ENCODE peak calls at places on chromosome 17, in ten cellular contexts. B is Panc1, K is K562, N is HCT116, G is stomach, S is breast epithelium, P is GM23338, C is endothelial cell of umbilical vein, D is SK-N-SH, L is sigmoid colon. F is an unnamed sample.
A peak's percentile ranks its signal among the peaks of the same experiment; 100 is the strongest.

GRCh38 chr17:49218941-49219913 is 8.7 kb downstream of the ABI3 start:
- DNase-seq in L (no peak), S (no peak), K (peak; percentile 26), D (peak; percentile 61), C (no peak), N (no peak), B (no peak), G (peak; percentile 30), P (peak; percentile 64), F (peak; percentile 92)

GRCh38 chr17:42405076-42405475 is 16.8 kb upstream of the STAT3 start:
- DNase-seq in G (no peak), N (no peak), S (no peak), K (no peak), B (no peak), D (no peak), L (no peak), C (no peak), P (no peak), F (no peak)

GRCh38 chr17:74415608-74416396 is 16.1 kb upstream of the GPRC5C start:
- DNase-seq in N (no peak), B (no peak), D (no peak), K (no peak), G (no peak), C (no peak), L (no peak), P (no peak), S (no peak), F (no peak)

GRCh38 chr17:30476726-30477082 is 504 bp upstream of the GOSR1 start:
- DNase-seq in P (peak; percentile 58), K (peak; percentile 60), S (no peak), B (no peak), N (no peak), L (no peak), D (no peak), G (no peak), C (no peak), F (no peak)

GRCh38 chr17:82836823-82837357 is 2.9 kb downstream of the ZNF750 start:
- DNase-seq in B (no peak), L (peak; percentile 48), N (no peak), P (peak; percentile 55), C (no peak), G (no peak), K (no peak), S (peak; percentile 42), D (no peak), F (peak; percentile 33)

GRCh38 chr17:35618628-35619027 is 31.5 kb downstream of the AP2B1 start:
- DNase-seq in C (no peak), K (no peak), S (no peak), G (no peak), L (no peak), P (no peak), N (no peak), B (no peak), D (no peak), F (no peak)

GRCh38 chr17:31596382-31597323 is 205.2 kb downstream of the RAB11FIP4 start:
- DNase-seq in L (peak; percentile 91), D (no peak), S (peak; percentile 58), C (peak; percentile 96), P (peak; percentile 32), K (no peak), G (no peak), B (peak; percentile 78), N (peak; percentile 77), F (peak; percentile 92)

GRCh38 chr17:22270381-22270780 is 578.1 kb downstream of the KCNJ18 start:
- DNase-seq in K (no peak), C (no peak), S (no peak), P (no peak), N (no peak), G (no peak), D (no peak), B (no peak), L (no peak), F (peak; percentile 38)

GRCh38 chr17:59093702-59094231 is 12.9 kb downstream of the TRIM37 start:
- DNase-seq in S (no peak), P (no peak), C (peak; percentile 93), N (no peak), L (peak; percentile 63), D (no peak), K (no peak), G (no peak), B (no peak), F (no peak)

GRCh38 chr17:80811181-80812105 is 180.2 kb upstream of the CHMP6 start:
- DNase-seq in C (no peak), N (no peak), P (no peak), D (no peak), K (no peak), B (no peak), G (no peak), L (peak; percentile 52), S (no peak), F (peak; percentile 38)

GRCh38 chr17:73696251-73696650 is 52.0 kb upstream of the SDK2 start:
- DNase-seq in N (no peak), S (no peak), L (no peak), P (no peak), B (no peak), G (no peak), D (no peak), C (no peak), K (no peak), F (no peak)

GRCh38 chr17:68391561-68392268 is 65.6 kb downstream of the WIPI1 start:
- DNase-seq in D (no peak), B (no peak), N (no peak), K (no peak), G (no peak), L (peak; percentile 69), C (no peak), S (no peak), P (no peak), F (no peak)

GRCh38 chr17:65488665-65489064 is 72.8 kb downstream of the AXIN2 start:
- DNase-seq in C (no peak), S (no peak), G (no peak), L (no peak), N (no peak), D (no peak), P (no peak), K (no peak), B (no peak), F (no peak)
- TF ChIP-seq POLR2AphosphoS5 in C (no peak), S (no peak), G (no peak), L (no peak), N (no peak), D (no peak), P (no peak), K (no peak), B (no peak), F (no peak)

GRCh38 chr17:75459590-75460267 is 3.3 kb downstream of the TMEM94 start:
- DNase-seq in D (no peak), S (peak; percentile 61), K (no peak), N (no peak), B (no peak), G (peak; percentile 36), L (no peak), P (no peak), C (no peak), F (no peak)

GRCh38 chr17:75459246-75459589 is 2.8 kb downstream of the TMEM94 start:
- DNase-seq in B (no peak), S (no peak), L (no peak), K (no peak), C (no peak), D (no peak), N (no peak), P (no peak), G (no peak), F (no peak)

GRCh38 chr17:75455896-75456416 is 479 bp upstream of the TMEM94 start:
- DNase-seq in B (no peak), C (no peak), D (peak; percentile 55), K (no peak), G (peak; percentile 28), P (no peak), L (no peak), N (no peak), S (no peak), F (no peak)

GRCh38 chr17:75456417-75457046 is at the start of gene TMEM94:
- DNase-seq in K (peak; percentile 98), P (peak; percentile 100), N (peak; percentile 98), S (peak; percentile 96), G (peak; percentile 96), D (peak; percentile 98), B (peak; percentile 84), C (peak; percentile 97), L (peak; percentile 99), F (peak; percentile 96)

DNA sequence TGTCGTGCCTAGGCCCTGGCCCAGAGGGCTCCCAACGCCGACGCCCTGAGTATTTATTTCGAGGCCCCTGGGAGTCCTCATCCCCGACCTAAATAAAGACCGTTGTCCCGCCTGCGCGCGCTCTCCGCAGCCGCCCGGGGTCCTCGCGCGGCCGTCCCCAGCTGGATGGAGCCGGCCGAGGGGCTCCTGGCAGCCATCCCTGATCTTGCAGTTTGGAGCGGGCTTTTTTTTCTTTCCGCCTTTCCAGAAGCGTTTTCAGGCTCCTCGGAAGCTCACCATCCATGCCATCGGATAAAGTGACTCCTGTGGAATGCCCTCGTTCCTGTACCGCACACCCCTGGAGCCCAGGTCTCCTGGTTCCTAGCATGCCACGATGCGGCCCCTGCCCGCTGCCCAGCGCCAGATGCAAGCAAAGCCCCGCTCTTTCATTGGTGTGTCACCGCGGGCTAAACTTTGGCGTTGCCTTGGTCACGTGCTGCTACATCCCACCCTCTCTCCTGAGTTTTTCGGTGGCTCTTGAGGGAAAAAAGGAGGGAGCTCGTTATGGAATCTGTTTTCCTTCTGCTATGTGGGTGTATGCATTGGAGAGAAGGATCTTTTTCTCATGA is 716 bp downstream of the TMEM94 start:
- DNase-seq in L (no peak), N (no peak), G (peak; percentile 27), P (peak; percentile 82), D (peak; percentile 86), K (peak; percentile 33), C (peak; percentile 55), B (no peak), S (no peak), F (peak; percentile 80)
- H3K4me1 ChIP-seq in L (peaks cover 28% of the 10 kb centered on the region), N (peaks cover 12% of the 10 kb centered on the region), G (peaks cover 49% of the 10 kb centered on the region), P (peaks cover 8% of the 10 kb centered on the region), D (peaks cover 15% of the 10 kb centered on the region), K (peaks cover 21% of the 10 kb centered on the region), C (peaks cover 13% of the 10 kb centered on the region), B (peaks cover 27% of the 10 kb centered on the region), S (no peaks in the 10 kb centered on the region), F (peaks cover 29% of the 10 kb centered on the region)

DNA sequence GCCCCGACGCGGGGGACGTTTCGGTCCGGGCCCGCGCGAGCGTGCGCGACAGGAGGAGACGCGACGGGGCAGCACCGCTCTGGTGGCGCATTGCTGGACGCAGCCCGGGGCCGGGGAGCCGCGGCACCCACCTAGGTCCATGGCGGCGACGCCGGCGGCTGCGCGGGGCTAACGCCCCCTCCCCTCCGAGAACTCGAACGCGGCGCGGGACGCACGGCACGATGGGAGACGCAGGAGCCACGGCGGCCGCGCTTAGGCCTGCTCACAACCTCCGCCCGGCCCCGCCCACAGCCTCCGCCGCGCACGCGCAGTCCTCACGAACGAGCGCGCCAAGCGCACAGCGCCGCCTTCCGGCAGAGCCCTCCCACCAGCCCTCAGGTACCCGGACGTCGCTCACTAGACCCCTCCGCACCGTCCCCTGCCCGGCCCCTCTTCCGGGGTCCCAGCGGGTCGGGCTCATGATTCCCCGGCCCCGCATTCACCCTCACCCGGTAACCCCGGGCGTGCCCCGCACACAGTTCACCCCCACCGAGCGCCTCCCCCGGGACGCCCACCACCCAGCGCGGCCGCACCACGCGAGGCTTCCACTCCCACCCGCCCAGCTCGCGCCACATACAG is at the start of gene GEMIN4:
- DNase-seq in G (peak; percentile 95), B (peak; percentile 68), L (peak; percentile 94), S (peak; percentile 78), K (peak; percentile 93), C (peak; percentile 92), N (peak; percentile 69), D (peak; percentile 99), P (peak; percentile 95), F (peak; percentile 99)
- TF ChIP-seq POLR2AphosphoS5 in G (peak; percentile 77), B (no peak), L (peak; percentile 91), S (peak; percentile 81), K (no peak), C (peak; percentile 93), N (peak; percentile 92), D (peak; percentile 69), P (peak; percentile 75), F (peak; percentile 93)

GRCh38 chr17:10013360-10014112 is 108.5 kb upstream of the RCVRN start:
- DNase-seq in L (no peak), S (no peak), B (no peak), D (no peak), P (no peak), K (no peak), N (no peak), C (no peak), G (no peak), F (no peak)
- H3K4me1 ChIP-seq in L (peaks cover 2% of the 10 kb centered on the region), S (no peaks in the 10 kb centered on the region), B (no peaks in the 10 kb centered on the region), D (no peaks in the 10 kb centered on the region), P (peaks cover 16% of the 10 kb centered on the region), K (no peaks in the 10 kb centered on the region), N (no peaks in the 10 kb centered on the region), C (no peaks in the 10 kb centered on the region), G (peaks cover 22% of the 10 kb centered on the region), F (peaks cover 27% of the 10 kb centered on the region)

F was measured in spleen.